ENCODE peak calls at places on chromosomes 6 and 20, in four cellular contexts. One of them, this sample, is unnamed.

GRCh38 chr6:169009658-169010057 is 244.0 kb downstream of the THBS2 start:
- DNase-seq in tibial artery: no peak
- DNase-seq in GM13976: no peak
- DNase-seq in CD4-positive, alpha-beta T cell: no peak
- DNase-seq in this sample: no peak

GRCh38 chr20:46558511-46558959 is 8.1 kb upstream of the OCSTAMP start:
- DNase-seq in CD4-positive, alpha-beta T cell: no peak
- DNase-seq in GM13976: no peak
- DNase-seq in tibial artery: no peak
- DNase-seq in this sample: no peak

GRCh38 chr6:79375635-79376425 is 141.3 kb upstream of the HMGN3 start:
- DNase-seq in CD4-positive, alpha-beta T cell: no peak
- DNase-seq in tibial artery: no peak
- DNase-seq in GM13976: no peak
- DNase-seq in this sample: no peak

GRCh38 chr6:129844118-129844891 is 16.8 kb downstream of the TMEM244 start:
- DNase-seq in CD4-positive, alpha-beta T cell: no peak
- DNase-seq in GM13976: no peak
- DNase-seq in tibial artery: no peak
- DNase-seq in this sample: no peak

GRCh38 chr6:6315660-6316059 is 4.8 kb downstream of the F13A1 start:
- DNase-seq in GM13976: peak
- DNase-seq in CD4-positive, alpha-beta T cell: no peak
- DNase-seq in tibial artery: no peak
- DNase-seq in this sample: peak

GRCh38 chr20:13220857-13221297 is at the start of gene ISM1:
- DNase-seq in GM13976: peak
- DNase-seq in tibial artery: peak
- DNase-seq in CD4-positive, alpha-beta T cell: peak
- DNase-seq in this sample: no peak

GRCh38 chr6:97240222-97240621 is 42.8 kb downstream of the MMS22L start:
- DNase-seq in CD4-positive, alpha-beta T cell: no peak
- DNase-seq in tibial artery: no peak
- DNase-seq in GM13976: no peak
- DNase-seq in this sample: no peak

GRCh38 chr6:34145161-34146020 is 496 bp downstream of the GRM4 start:
- DNase-seq in tibial artery: no peak
- DNase-seq in CD4-positive, alpha-beta T cell: peak
- DNase-seq in GM13976: no peak
- DNase-seq in this sample: no peak

GRCh38 chr20:33209789-33210188 is 7.4 kb upstream of the BPIFA3 start:
- DNase-seq in CD4-positive, alpha-beta T cell: peak
- DNase-seq in tibial artery: peak
- DNase-seq in GM13976: peak
- DNase-seq in this sample: peak

GRCh38 chr6:144896296-144896695 is 611.2 kb downstream of the UTRN start:
- DNase-seq in GM13976: no peak
- DNase-seq in CD4-positive, alpha-beta T cell: no peak
- DNase-seq in tibial artery: no peak
- DNase-seq in this sample: no peak

GRCh38 chr6:10400330-10400729 is 14.5 kb downstream of the TFAP2A start:
- DNase-seq in tibial artery: no peak
- DNase-seq in GM13976: no peak
- DNase-seq in CD4-positive, alpha-beta T cell: no peak
- DNase-seq in this sample: no peak

GRCh38 chr6:33195304-33196022 is 3.2 kb upstream of the COL11A2 start:
- DNase-seq in tibial artery: no peak
- DNase-seq in CD4-positive, alpha-beta T cell: no peak
- DNase-seq in GM13976: no peak
- DNase-seq in this sample: no peak

GRCh38 chr6:93418448-93419303 is 683 bp downstream of the EPHA7 start:
- DNase-seq in CD4-positive, alpha-beta T cell: no peak
- DNase-seq in tibial artery: peak
- DNase-seq in GM13976: peak
- DNase-seq in this sample: no peak

GRCh38 chr20:1805816-1806215 is 89.4 kb upstream of the SIRPA start:
- DNase-seq in GM13976: no peak
- DNase-seq in CD4-positive, alpha-beta T cell: no peak
- DNase-seq in tibial artery: no peak
- DNase-seq in this sample: no peak

GRCh38 chr6:47420394-47421371 is 56.9 kb upstream of the CD2AP start:
- DNase-seq in CD4-positive, alpha-beta T cell: no peak
- DNase-seq in tibial artery: no peak
- DNase-seq in GM13976: no peak
- DNase-seq in this sample: no peak

GRCh38 chr6:90413867-90414266 is 117.2 kb upstream of the BACH2 start:
- DNase-seq in CD4-positive, alpha-beta T cell: peak
- DNase-seq in GM13976: peak
- DNase-seq in tibial artery: no peak
- DNase-seq in this sample: no peak

GRCh38 chr6:151493495-151494234 is at the start of gene CCDC170:
- DNase-seq in GM13976: peak
- DNase-seq in CD4-positive, alpha-beta T cell: no peak
- DNase-seq in tibial artery: no peak
- DNase-seq in this sample: no peak

GRCh38 chr6:146788115-146788514 is 189.3 kb downstream of the ADGB start:
- DNase-seq in GM13976: no peak
- DNase-seq in tibial artery: no peak
- DNase-seq in CD4-positive, alpha-beta T cell: no peak
- DNase-seq in this sample: no peak

GRCh38 chr6:167537816-167538215 is 212.9 kb downstream of the TTLL2 start:
- DNase-seq in CD4-positive, alpha-beta T cell: no peak
- DNase-seq in GM13976: no peak
- DNase-seq in tibial artery: no peak
- DNase-seq in this sample: no peak

GRCh38 chr6:1837868-1838267 is 228.2 kb downstream of the FOXC1 start:
- DNase-seq in tibial artery: no peak
- DNase-seq in GM13976: no peak
- DNase-seq in CD4-positive, alpha-beta T cell: no peak
- DNase-seq in this sample: no peak

GRCh38 chr6:151036869-151037680 is 171.6 kb downstream of the MTHFD1L start:
- DNase-seq in CD4-positive, alpha-beta T cell: no peak
- DNase-seq in GM13976: no peak
- DNase-seq in tibial artery: peak
- DNase-seq in this sample: no peak

GRCh38 chr6:169075211-169075621 is 178.4 kb downstream of the THBS2 start:
- DNase-seq in GM13976: no peak
- DNase-seq in CD4-positive, alpha-beta T cell: no peak
- DNase-seq in tibial artery: peak
- DNase-seq in this sample: no peak

GRCh38 chr6:34526992-34527728 is 29.0 kb downstream of the SPDEF start:
- DNase-seq in tibial artery: peak
- DNase-seq in CD4-positive, alpha-beta T cell: peak
- DNase-seq in GM13976: peak
- DNase-seq in this sample: peak

GRCh38 chr20:51596656-51597388 is 54.3 kb upstream of the NFATC2 start:
- DNase-seq in tibial artery: no peak
- DNase-seq in GM13976: no peak
- DNase-seq in CD4-positive, alpha-beta T cell: no peak
- DNase-seq in this sample: no peak

GRCh38 chr20:56202493-56203077 is 45.9 kb upstream of the MC3R start:
- DNase-seq in tibial artery: no peak
- DNase-seq in GM13976: no peak
- DNase-seq in CD4-positive, alpha-beta T cell: no peak
- DNase-seq in this sample: no peak

GRCh38 chr20:3046677-3047462 is 1.0 kb downstream of the MRPS26 start:
- DNase-seq in tibial artery: no peak
- DNase-seq in CD4-positive, alpha-beta T cell: no peak
- DNase-seq in GM13976: peak
- DNase-seq in this sample: no peak

GRCh38 chr20:49751397-49751735 is 37.7 kb upstream of the B4GALT5 start:
- DNase-seq in tibial artery: no peak
- DNase-seq in CD4-positive, alpha-beta T cell: no peak
- DNase-seq in GM13976: no peak
- DNase-seq in this sample: no peak

DNA sequence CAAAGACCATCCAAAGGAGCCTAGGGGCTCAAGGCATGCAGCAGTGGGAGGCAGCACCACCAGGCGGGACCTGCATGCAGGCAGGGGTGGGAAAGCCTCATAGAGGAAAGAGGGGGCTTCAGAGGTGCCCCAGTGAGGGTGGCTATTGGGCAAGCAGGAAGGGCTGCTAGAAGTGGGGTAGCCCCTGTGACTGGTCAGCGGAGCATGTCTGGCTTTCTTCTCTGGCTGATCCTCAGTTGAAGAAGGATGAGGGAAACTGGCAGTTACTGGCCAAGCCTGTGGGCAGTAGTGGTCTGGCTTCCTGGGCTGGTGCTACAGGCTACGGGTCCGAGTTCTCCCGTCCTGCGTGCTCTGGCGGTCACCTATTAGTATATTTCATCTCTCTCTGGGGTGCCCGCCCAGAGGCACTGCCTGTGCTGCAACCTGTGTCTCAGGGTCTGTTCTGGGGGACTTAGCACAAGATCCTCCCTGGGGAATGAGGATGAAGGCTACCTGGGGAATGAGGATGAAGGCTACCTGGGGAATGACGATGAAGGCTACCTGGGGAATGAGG is 35.9 kb upstream of the CST7 start:
- DNase-seq in CD4-positive, alpha-beta T cell: no peak
- DNase-seq in tibial artery: no peak
- DNase-seq in GM13976: no peak
- DNase-seq in this sample: no peak
- TF ChIP-seq CTCF in CD4-positive, alpha-beta T cell: no peak
- TF ChIP-seq CTCF in tibial artery: no peak
- TF ChIP-seq CTCF in GM13976: no peak
- TF ChIP-seq CTCF in this sample: no peak

DNA sequence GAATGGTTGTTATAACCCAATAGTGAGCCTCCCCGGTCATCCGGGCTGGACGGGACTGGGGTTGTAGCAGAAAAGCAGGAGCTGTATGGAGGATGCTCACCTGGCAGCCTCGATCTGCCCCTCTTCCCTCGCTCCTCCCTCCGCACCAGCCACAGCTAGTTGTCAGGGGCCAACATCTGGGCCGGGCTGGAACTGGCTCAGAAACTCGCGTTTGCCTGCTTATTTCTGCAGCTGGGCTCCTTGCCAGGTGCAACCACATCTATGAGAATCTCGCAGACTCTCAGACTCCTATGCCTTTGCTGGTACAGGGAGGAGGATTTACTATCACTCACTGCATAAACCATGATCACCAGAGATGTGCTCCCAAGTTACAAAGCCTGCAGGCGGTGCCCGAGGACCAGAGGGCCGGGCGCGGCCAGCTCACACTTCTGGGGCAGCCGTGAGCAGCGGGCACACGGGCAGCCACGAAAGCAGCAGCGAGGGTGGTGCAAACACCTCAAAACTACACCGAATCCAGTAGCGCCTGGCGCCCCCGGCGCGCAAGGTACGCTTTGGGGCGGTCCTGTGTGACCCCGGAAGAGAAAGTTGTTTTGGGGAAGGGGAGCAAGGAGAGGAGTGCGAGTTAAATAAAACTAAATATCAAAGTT is 609 bp upstream of the LRRC1 start:
- DNase-seq in GM13976: peak
- DNase-seq in tibial artery: peak
- DNase-seq in CD4-positive, alpha-beta T cell: peak
- DNase-seq in this sample: no peak
- TF ChIP-seq CTCF in GM13976: no peak
- TF ChIP-seq CTCF in tibial artery: peak
- TF ChIP-seq CTCF in CD4-positive, alpha-beta T cell: no peak
- TF ChIP-seq CTCF in this sample: no peak

GRCh38 chr6:137879301-137879700 is 12.2 kb downstream of the TNFAIP3 start:
- DNase-seq in tibial artery: no peak
- DNase-seq in CD4-positive, alpha-beta T cell: no peak
- DNase-seq in GM13976: no peak
- DNase-seq in this sample: no peak

GRCh38 chr6:137879885-137880430 is 12.9 kb downstream of the TNFAIP3 start:
- DNase-seq in GM13976: no peak
- DNase-seq in CD4-positive, alpha-beta T cell: no peak
- DNase-seq in tibial artery: no peak
- DNase-seq in this sample: no peak

GRCh38 chr6:137878070-137878809 is 11.2 kb downstream of the TNFAIP3 start:
- DNase-seq in GM13976: no peak
- DNase-seq in CD4-positive, alpha-beta T cell: no peak
- DNase-seq in tibial artery: no peak
- DNase-seq in this sample: no peak

GRCh38 chr6:137877113-137877512 is 10.1 kb downstream of the TNFAIP3 start:
- DNase-seq in CD4-positive, alpha-beta T cell: no peak
- DNase-seq in tibial artery: no peak
- DNase-seq in GM13976: no peak
- DNase-seq in this sample: no peak

DNA sequence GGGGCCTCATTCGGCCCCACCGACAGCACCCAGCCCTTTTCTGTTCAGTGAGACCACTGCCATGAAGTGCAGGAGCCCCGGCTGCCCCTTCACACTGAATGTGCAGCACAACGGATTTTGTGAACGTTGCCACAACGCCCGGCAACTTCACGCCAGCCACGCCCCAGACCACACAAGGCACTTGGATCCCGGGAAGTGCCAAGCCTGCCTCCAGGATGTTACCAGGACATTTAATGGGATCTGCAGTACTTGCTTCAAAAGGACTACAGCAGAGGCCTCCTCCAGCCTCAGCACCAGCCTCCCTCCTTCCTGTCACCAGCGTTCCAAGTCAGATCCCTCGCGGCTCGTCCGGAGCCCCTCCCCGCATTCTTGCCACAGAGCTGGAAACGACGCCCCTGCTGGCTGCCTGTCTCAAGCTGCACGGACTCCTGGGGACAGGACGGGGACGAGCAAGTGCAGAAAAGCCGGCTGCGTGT is 11.8 kb downstream of the TNFAIP3 start:
- DNase-seq in CD4-positive, alpha-beta T cell: no peak
- DNase-seq in GM13976: no peak
- DNase-seq in tibial artery: no peak
- DNase-seq in this sample: no peak
- TF ChIP-seq CTCF in CD4-positive, alpha-beta T cell: no peak
- TF ChIP-seq CTCF in GM13976: no peak
- TF ChIP-seq CTCF in tibial artery: no peak
- TF ChIP-seq CTCF in this sample: no peak

GRCh38 chr6:24596717-24597116 is 49.3 kb downstream of the KIAA0319 start:
- DNase-seq in CD4-positive, alpha-beta T cell: no peak
- DNase-seq in tibial artery: no peak
- DNase-seq in GM13976: no peak
- DNase-seq in this sample: no peak

GRCh38 chr6:24603241-24603640 is 42.8 kb downstream of the KIAA0319 start:
- DNase-seq in GM13976: no peak
- DNase-seq in CD4-positive, alpha-beta T cell: no peak
- DNase-seq in tibial artery: no peak
- DNase-seq in this sample: no peak

GRCh38 chr6:24599179-24599578 is 46.8 kb downstream of the KIAA0319 start:
- DNase-seq in CD4-positive, alpha-beta T cell: no peak
- DNase-seq in GM13976: no peak
- DNase-seq in tibial artery: no peak
- DNase-seq in this sample: no peak

GRCh38 chr6:24599686-24600399 is 46.1 kb downstream of the KIAA0319 start:
- DNase-seq in CD4-positive, alpha-beta T cell: no peak
- DNase-seq in tibial artery: no peak
- DNase-seq in GM13976: no peak
- DNase-seq in this sample: no peak

GRCh38 chr6:24600903-24601302 is 45.1 kb downstream of the KIAA0319 start:
- DNase-seq in GM13976: no peak
- DNase-seq in CD4-positive, alpha-beta T cell: no peak
- DNase-seq in tibial artery: no peak
- DNase-seq in this sample: no peak
- TF ChIP-seq CTCF in GM13976: no peak
- TF ChIP-seq CTCF in CD4-positive, alpha-beta T cell: no peak
- TF ChIP-seq CTCF in tibial artery: no peak
- TF ChIP-seq CTCF in this sample: no peak